ENCODE peak calls at places on chromosome 10, in seven cellular contexts. A is fibroblast of lung, U is pancreas, E is brain microvascular endothelial cell, H is MM.1S, V is thoracic aorta, Y is IMR-90. P is an unnamed sample. For H3K27me3, the result is how much of the 10 kb centered on the place peaks cover.

GRCh38 chr10:58512470-58513188 is at the start of gene BICC1:
- DNase-seq in A (peak), U (peak), E (peak), H (no peak), V (no peak), Y (peak), P (peak)

GRCh38 chr10:15440204-15440711 is 69.2 kb upstream of the FAM171A1 start:
- DNase-seq in A (no peak), U (no peak), E (no peak), H (no peak), V (peak), Y (no peak), P (no peak)

GRCh38 chr10:127236266-127236665 is 39.9 kb upstream of the INSYN2A start:
- DNase-seq in A (no peak), U (no peak), E (no peak), H (no peak), V (no peak), Y (no peak), P (no peak)

GRCh38 chr10:77635402-77636227 is 2.0 kb downstream of the KCNMA1 start:
- DNase-seq in A (no peak), U (no peak), E (no peak), H (no peak), V (no peak), Y (no peak), P (no peak)

GRCh38 chr10:13649844-13650520 is 63.2 kb downstream of the PRPF18 start:
- DNase-seq in A (no peak), U (no peak), E (no peak), H (no peak), V (no peak), Y (no peak), P (no peak)

GRCh38 chr10:21727452-21728168 is 193.6 kb downstream of the MLLT10 start:
- DNase-seq in A (peak), U (no peak), E (peak), H (no peak), V (no peak), Y (no peak), P (no peak)

GRCh38 chr10:115624448-115624847 is 531.3 kb downstream of the ATRNL1 start:
- DNase-seq in A (peak), U (no peak), E (peak), H (no peak), V (no peak), Y (no peak), P (no peak)

GRCh38 chr10:2334542-2334941 is 597.2 kb upstream of the ADARB2 start:
- DNase-seq in A (no peak), U (no peak), E (no peak), H (no peak), V (no peak), Y (no peak), P (no peak)

GRCh38 chr10:130399425-130399950 is 263.3 kb downstream of the GLRX3 start:
- DNase-seq in A (no peak), U (no peak), E (no peak), H (no peak), V (no peak), Y (no peak), P (no peak)

GRCh38 chr10:79196470-79197461 is 128.0 kb downstream of the ZMIZ1 start:
- DNase-seq in A (peak), U (peak), E (no peak), H (peak), V (peak), Y (peak), P (peak)

GRCh38 chr10:44326474-44327030 is 58.3 kb downstream of the CXCL12 start:
- DNase-seq in A (no peak), U (no peak), E (no peak), H (no peak), V (no peak), Y (no peak), P (no peak)

GRCh38 chr10:133462512-133463305 is 9.0 kb downstream of the SCART1 start:
- DNase-seq in A (no peak), U (no peak), E (no peak), H (no peak), V (no peak), Y (no peak), P (no peak)

GRCh38 chr10:12507165-12507870 is 158.0 kb downstream of the CAMK1D start:
- DNase-seq in A (no peak), U (no peak), E (no peak), H (no peak), V (no peak), Y (no peak), P (no peak)

GRCh38 chr10:73113543-73113942 is 3.3 kb downstream of the NUDT13 start:
- DNase-seq in A (peak), U (no peak), E (no peak), H (no peak), V (no peak), Y (peak), P (no peak)

GRCh38 chr10:63491558-63492316 is 26.0 kb upstream of the JMJD1C start:
- DNase-seq in A (peak), U (no peak), E (peak), H (no peak), V (no peak), Y (peak), P (peak)

GRCh38 chr10:60572511-60573194 is 183.0 kb upstream of the ANK3 start:
- DNase-seq in A (peak), U (peak), E (peak), H (peak), V (no peak), Y (peak), P (peak)

GRCh38 chr10:115980470-115980869 is 292.5 kb downstream of the GFRA1 start:
- DNase-seq in A (no peak), U (no peak), E (peak), H (no peak), V (no peak), Y (no peak), P (no peak)

GRCh38 chr10:6019796-6020195 is 42.4 kb downstream of the IL2RA start:
- DNase-seq in A (no peak), U (no peak), E (no peak), H (no peak), V (no peak), Y (no peak), P (no peak)

GRCh38 chr10:6461961-6462360 is 118.1 kb downstream of the PRKCQ start:
- DNase-seq in A (no peak), U (no peak), E (no peak), H (no peak), V (no peak), Y (no peak), P (no peak)

GRCh38 chr10:76382381-76382851 is 951.0 kb downstream of the LRMDA start:
- DNase-seq in A (peak), U (no peak), E (peak), H (no peak), V (no peak), Y (peak), P (peak)

GRCh38 chr10:88152720-88153119 is 289.3 kb downstream of the PTEN start:
- DNase-seq in A (peak), U (no peak), E (peak), H (peak), V (peak), Y (peak), P (peak)

GRCh38 chr10:44959243-44960097 is at the start of gene RASSF4:
- DNase-seq in A (peak), U (peak), E (peak), H (peak), V (no peak), Y (peak), P (peak)

GRCh38 chr10:7525314-7526016 is 114.6 kb upstream of the SFMBT2 start:
- DNase-seq in A (peak), U (no peak), E (peak), H (peak), V (no peak), Y (peak), P (peak)

GRCh38 chr10:44673245-44673999 is 237.7 kb upstream of the TMEM72 start:
- DNase-seq in A (no peak), U (no peak), E (no peak), H (no peak), V (no peak), Y (no peak), P (no peak)

GRCh38 chr10:26335574-26336093 is 102.5 kb upstream of the APBB1IP start:
- DNase-seq in A (no peak), U (no peak), E (no peak), H (peak), V (no peak), Y (no peak), P (no peak)
- H3K4me3 ChIP-seq in A (no peak), U (no peak), E (no peak), H (peak), V (peak), Y (no peak), P (no peak)

DNA sequence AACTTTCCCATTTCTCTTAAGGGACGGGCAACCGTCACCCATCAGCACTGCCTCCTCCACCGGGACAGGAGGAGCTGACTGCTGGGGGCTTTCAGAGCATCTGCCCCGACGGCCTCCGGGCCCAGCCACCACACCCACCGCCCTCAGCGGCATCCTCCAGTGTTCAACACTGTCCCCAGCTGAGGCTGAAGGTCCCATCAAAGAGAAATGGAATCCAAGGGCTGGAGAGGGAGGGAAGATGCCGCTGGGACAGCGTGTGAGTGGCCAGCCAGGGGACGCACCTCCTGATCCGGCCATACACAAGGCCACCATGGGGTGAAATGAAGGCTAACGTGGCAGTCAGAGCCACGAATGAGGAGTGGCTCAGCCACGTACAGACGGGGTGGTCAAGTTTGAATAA is 153.6 kb upstream of the PPP2R2D start:
- DNase-seq in A (no peak), U (no peak), E (no peak), H (no peak), V (no peak), Y (no peak), P (no peak)
- H3K27me3 ChIP-seq in A (under half), U (under half), E (under half), H (under half), V (under half), Y (under half), P (under half)

DNA sequence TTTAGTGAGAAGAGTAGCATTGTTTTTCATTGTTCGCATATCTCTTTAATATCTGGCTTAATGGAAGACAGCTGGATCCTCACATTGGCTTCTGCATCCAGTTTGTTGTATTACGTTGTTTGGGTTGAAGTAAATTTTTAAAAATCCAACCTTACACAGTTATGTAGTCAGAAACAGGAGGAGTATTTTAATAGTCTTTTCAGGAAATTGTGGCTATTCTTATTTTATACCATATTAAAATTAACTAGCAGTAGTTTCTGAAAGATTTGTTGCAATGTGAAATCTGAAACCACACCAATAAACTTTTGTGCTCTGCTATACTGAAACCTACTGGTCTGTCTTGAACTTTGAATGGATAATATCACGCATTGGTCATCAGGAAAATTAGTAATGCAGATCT is 27.9 kb downstream of the MYPN start:
- DNase-seq in A (peak), U (no peak), E (no peak), H (no peak), V (no peak), Y (peak), P (no peak)
- H3K4me3 ChIP-seq in A (no peak), U (no peak), E (no peak), H (no peak), V (no peak), Y (no peak), P (no peak)

GRCh38 chr10:70565556-70566514 is 36.7 kb downstream of the PRF1 start:
- DNase-seq in A (no peak), U (no peak), E (no peak), H (no peak), V (no peak), Y (no peak), P (no peak)
- H3K27me3 ChIP-seq in A (under half), U (under half), E (under half), H (under half), V (under half), Y (under half), P (under half)

DNA sequence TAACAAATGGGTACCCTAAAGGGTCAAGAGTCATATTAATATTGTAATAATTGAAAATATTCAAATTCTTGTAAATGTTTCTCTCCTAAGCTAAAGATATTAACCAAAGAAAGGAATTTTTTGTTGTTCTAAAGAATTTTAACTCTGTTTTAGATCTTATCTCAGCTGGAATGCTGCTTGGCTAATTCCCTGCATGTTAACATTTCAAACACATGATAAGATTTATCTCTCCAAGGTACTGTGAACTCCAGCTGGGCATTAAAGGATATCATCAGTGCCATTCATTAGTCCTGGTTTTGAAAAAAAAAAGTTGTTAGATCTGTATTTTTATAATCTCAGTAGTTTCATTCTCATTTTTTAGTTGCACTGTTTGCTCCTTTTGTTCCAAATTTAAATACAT is 76.9 kb downstream of the MAPK8 start:
- DNase-seq in A (no peak), U (no peak), E (no peak), H (no peak), V (no peak), Y (no peak), P (no peak)
- H3K4me3 ChIP-seq in A (no peak), U (no peak), E (no peak), H (no peak), V (no peak), Y (no peak), P (no peak)